ENCODE peak calls at places on chromosomes 12 and 14, in four cellular contexts. D is A549, E is K562, J is HepG2. U is an unnamed sample.

GRCh38 chr12:55728932-55729591 is at the start of gene CD63:
- DNase-seq in D (peak), E (peak), J (peak), U (no peak)

GRCh38 chr14:74510211-74510931 is 16.8 kb downstream of the ISCA2 start:
- DNase-seq in D (no peak), E (no peak), J (peak), U (no peak)

GRCh38 chr12:74515849-74516248 is 21.8 kb upstream of the ATXN7L3B start:
- DNase-seq in D (no peak), E (no peak), J (no peak), U (no peak)

GRCh38 chr14:58280954-58281787 is 17.2 kb upstream of the ARID4A start:
- DNase-seq in D (peak), E (peak), J (no peak), U (peak)

GRCh38 chr14:33631021-33631420 is 319.9 kb downstream of the EGLN3 start:
- DNase-seq in D (no peak), E (no peak), J (no peak), U (no peak)

GRCh38 chr14:44914849-44915248 is 46.9 kb downstream of the KLHL28 start:
- DNase-seq in D (no peak), E (no peak), J (peak), U (no peak)

GRCh38 chr14:91573894-91574837 is 64.1 kb upstream of the PPP4R3A start:
- DNase-seq in D (peak), E (peak), J (no peak), U (peak)

GRCh38 chr12:117972341-117972740 is 3.6 kb upstream of the KSR2 start:
- DNase-seq in D (no peak), E (no peak), J (no peak), U (no peak)

GRCh38 chr12:32494676-32495075 is 95.3 kb downstream of the FGD4 start:
- DNase-seq in D (no peak), E (no peak), J (no peak), U (no peak)

GRCh38 chr14:80872645-80873044 is 68.9 kb downstream of the CEP128 start:
- DNase-seq in D (no peak), E (no peak), J (no peak), U (no peak)

GRCh38 chr12:91316825-91317224 is 134.2 kb upstream of the DCN start:
- DNase-seq in D (no peak), E (no peak), J (no peak), U (no peak)

GRCh38 chr14:67579040-67579439 is 21.0 kb downstream of the PIGH start:
- DNase-seq in D (no peak), E (no peak), J (no peak), U (no peak)

GRCh38 chr14:100589071-100589759 is 2.0 kb upstream of the BEGAIN start:
- DNase-seq in D (no peak), E (no peak), J (no peak), U (no peak)

GRCh38 chr14:73007835-73008234 is 19.1 kb downstream of the ZFYVE1 start:
- DNase-seq in D (no peak), E (no peak), J (peak), U (no peak)

GRCh38 chr12:116127858-116128257 is 149.6 kb downstream of the MED13L start:
- DNase-seq in D (no peak), E (no peak), J (no peak), U (no peak)

DNA sequence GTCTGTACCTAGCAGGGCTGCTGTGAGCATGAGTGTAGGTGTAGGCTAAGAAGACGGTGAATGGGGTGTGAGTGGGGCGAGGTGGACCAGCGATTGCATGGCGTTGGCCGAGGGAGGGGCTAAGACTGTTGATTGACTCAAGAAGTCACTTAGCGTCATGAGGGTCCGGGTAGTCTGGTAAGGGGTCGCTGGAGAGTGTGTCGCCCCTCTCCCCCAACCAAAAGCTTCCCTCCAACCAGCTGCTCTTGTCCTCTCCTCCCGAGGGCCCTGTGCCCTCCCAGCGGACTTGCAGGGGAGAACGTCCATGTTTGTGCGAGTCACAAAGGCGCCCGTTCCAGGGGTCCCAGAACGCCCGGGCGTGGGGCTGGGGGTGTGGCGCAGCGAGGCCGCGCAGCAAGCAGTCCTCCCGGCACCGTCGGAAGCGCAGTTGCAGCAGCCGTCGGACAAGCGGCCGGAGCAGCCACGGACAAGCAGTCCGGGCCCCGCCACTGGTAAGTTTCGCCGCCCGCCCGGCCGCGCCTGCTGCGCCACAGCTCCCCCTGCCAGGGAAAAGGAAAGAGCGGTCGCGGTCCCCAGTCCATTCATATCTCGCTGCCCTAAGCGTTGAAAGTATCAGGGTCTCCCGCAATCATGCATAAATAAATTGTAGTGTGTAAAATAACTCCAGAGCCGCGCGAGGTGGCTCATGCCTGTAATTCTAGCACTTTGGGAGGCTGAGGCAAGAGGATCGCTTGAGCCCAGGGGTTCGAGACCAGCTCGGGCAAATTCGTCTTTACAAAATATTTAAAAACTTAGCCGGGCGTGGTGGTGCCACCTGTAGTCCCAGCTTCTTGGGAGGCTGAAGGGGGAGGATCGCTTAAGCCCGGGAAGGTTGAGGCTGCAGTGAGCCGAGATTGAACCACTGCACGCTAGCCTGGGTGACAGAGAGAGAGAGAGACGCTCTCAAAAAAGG is at the start of gene CCDC63:
- DNase-seq in D (peak), E (peak), J (peak), U (no peak)
- TF ChIP-seq POLR2AphosphoS2 in D (no peak), E (no peak), J (no peak), U (no peak)

GRCh38 chr14:69845050-69845581 is 34.1 kb upstream of the SMOC1 start:
- DNase-seq in D (no peak), E (no peak), J (no peak), U (no peak)
- TF ChIP-seq POLR2AphosphoS2 in D (no peak), E (no peak), J (no peak), U (no peak)

DNA sequence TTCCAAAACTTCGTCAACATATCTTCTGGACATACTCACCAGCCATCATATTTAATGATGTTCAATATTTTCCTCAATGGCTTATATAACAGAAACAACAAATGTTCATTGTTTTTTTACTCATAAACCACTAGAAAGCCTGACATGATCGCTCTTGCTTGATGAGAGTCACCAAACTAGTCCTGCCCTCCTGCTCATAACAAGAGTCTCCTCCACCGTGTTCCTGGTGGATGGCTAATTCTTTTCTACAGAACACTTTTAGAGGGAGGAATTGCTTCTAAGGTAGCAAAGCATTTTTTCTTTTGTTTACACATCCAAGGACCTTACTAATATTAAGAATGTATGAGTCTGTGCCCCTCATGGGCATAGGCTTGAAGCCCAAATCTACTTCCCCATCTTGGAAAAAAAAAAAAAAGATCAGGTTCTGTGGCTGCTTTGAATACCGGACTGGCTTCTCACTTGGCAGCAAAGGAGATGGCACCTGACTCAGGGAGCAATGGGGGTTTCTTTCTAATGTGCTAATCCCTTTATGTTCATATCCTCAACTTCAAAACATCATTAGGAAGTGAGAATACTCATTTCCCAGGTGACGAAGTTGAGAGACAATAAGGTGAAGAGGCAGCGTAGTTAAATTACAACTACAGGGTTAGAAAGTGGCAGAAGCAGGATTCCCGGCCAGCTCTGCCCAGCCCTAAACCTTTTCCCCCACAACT is 188.8 kb downstream of the EPS8 start:
- DNase-seq in D (no peak), E (no peak), J (no peak), U (no peak)
- TF ChIP-seq POLR2AphosphoS2 in D (no peak), E (no peak), J (no peak), U (no peak)

GRCh38 chr12:124967016-124967739 is 21.8 kb downstream of the DHX37 start:
- DNase-seq in D (no peak), E (no peak), J (no peak), U (no peak)
- TF ChIP-seq POLR2AphosphoS2 in D (no peak), E (no peak), J (no peak), U (no peak)

DNA sequence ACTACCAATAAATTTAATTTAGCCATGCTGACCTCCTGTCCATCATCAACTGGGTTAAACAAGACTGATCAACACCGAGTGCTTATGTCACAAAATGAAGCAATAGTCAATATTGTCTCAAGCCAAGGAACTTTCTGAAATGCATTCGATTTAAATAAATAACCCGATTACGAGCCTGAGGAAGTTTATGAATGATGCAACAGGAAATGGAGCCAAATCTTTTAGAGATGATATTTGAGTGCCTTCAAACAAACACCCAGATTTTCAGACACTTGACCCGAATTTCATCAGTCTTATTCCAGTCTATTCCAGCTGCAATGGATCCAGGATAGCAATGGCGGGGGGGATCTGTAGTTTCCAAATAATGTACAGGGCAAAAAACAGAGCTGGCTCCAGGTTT is 27.9 kb downstream of the FAR2 start:
- DNase-seq in D (no peak), E (no peak), J (no peak), U (no peak)
- TF ChIP-seq POLR2AphosphoS2 in D (no peak), E (no peak), J (no peak), U (no peak)

U was measured in GM12878.